ENCODE peak calls at places on chromosome 1, in six cellular contexts. Z, X, P, Y, L and D are unnamed samples.
A peak's percentile ranks its signal among the peaks of the same experiment; 100 is the strongest.

GRCh38 chr1:115067460-115067859 is 21.8 kb downstream of the TSPAN2 start:
- DNase-seq in Z (no peak), X (no peak), P (peak; percentile 82), Y (no peak), L (no peak), D (no peak)

GRCh38 chr1:66262233-66262632 is 271.7 kb upstream of the SGIP1 start:
- DNase-seq in Z (no peak), X (peak; percentile 82), P (peak; percentile 77), Y (no peak), L (no peak), D (no peak)

GRCh38 chr1:52059326-52059725 is 3.2 kb downstream of the BTF3L4 start:
- DNase-seq in Z (no peak), X (no peak), P (peak; percentile 72), Y (no peak), L (no peak), D (no peak)

GRCh38 chr1:59994302-59995198 is 68.0 kb upstream of the CYP2J2 start:
- DNase-seq in Z (no peak), X (peak; percentile 27), P (peak; percentile 46), Y (no peak), L (no peak), D (no peak)

GRCh38 chr1:101567582-101568189 is 330.9 kb downstream of the S1PR1 start:
- DNase-seq in Z (peak; percentile 10), X (no peak), P (peak; percentile 51), Y (no peak), L (no peak), D (no peak)

GRCh38 chr1:218587890-218588289 is 242.8 kb downstream of the TGFB2 start:
- DNase-seq in Z (no peak), X (no peak), P (no peak), Y (no peak), L (no peak), D (no peak)

GRCh38 chr1:6918286-6918907 is 133.1 kb downstream of the CAMTA1 start:
- DNase-seq in Z (no peak), X (no peak), P (peak; percentile 54), Y (peak; percentile 83), L (peak; percentile 67), D (no peak)

GRCh38 chr1:1425753-1426495 is 4.8 kb upstream of the ANKRD65 start:
- DNase-seq in Z (no peak), X (no peak), P (peak; percentile 6), Y (peak; percentile 68), L (no peak), D (no peak)

GRCh38 chr1:22646359-22646758 is 2.9 kb downstream of the C1QC start:
- DNase-seq in Z (no peak), X (no peak), P (no peak), Y (no peak), L (no peak), D (no peak)

GRCh38 chr1:12057382-12057781 is 5.7 kb upstream of the TNFRSF8 start:
- DNase-seq in Z (no peak), X (no peak), P (no peak), Y (no peak), L (no peak), D (no peak)

GRCh38 chr1:204194771-204195170 is 1.5 kb downstream of the KISS1 start:
- DNase-seq in Z (no peak), X (no peak), P (no peak), Y (no peak), L (no peak), D (no peak)

GRCh38 chr1:20678599-20678998 is 17.4 kb upstream of the DDOST start:
- DNase-seq in Z (no peak), X (no peak), P (no peak), Y (no peak), L (no peak), D (no peak)

GRCh38 chr1:67732750-67733151 is 47.8 kb downstream of the GADD45A start:
- DNase-seq in Z (no peak), X (no peak), P (no peak), Y (no peak), L (no peak), D (no peak)

GRCh38 chr1:82838066-82838465 is 1037.3 kb downstream of the ADGRL2 start:
- DNase-seq in Z (no peak), X (peak; percentile 6), P (peak; percentile 3), Y (no peak), L (no peak), D (no peak)

GRCh38 chr1:175072131-175072941 is 4.7 kb downstream of the TNN start:
- DNase-seq in Z (peak; percentile 40), X (peak; percentile 71), P (peak; percentile 58), Y (no peak), L (no peak), D (no peak)

GRCh38 chr1:168737446-168737845 is 8.4 kb upstream of the DPT start:
- DNase-seq in Z (no peak), X (no peak), P (no peak), Y (no peak), L (no peak), D (no peak)

GRCh38 chr1:117933769-117934168 is 4.2 kb downstream of the WDR3 start:
- DNase-seq in Z (no peak), X (no peak), P (no peak), Y (no peak), L (no peak), D (no peak)

GRCh38 chr1:236534164-236534651 is 10.4 kb downstream of the LGALS8 start:
- DNase-seq in Z (no peak), X (no peak), P (peak; percentile 68), Y (no peak), L (no peak), D (no peak)

GRCh38 chr1:230992100-230992774 is 13.3 kb downstream of the ARV1 start:
- DNase-seq in Z (no peak), X (no peak), P (no peak), Y (no peak), L (no peak), D (no peak)

GRCh38 chr1:161958425-161958824 is 65.2 kb downstream of the OLFML2B start:
- DNase-seq in Z (no peak), X (no peak), P (peak; percentile 19), Y (no peak), L (no peak), D (no peak)

GRCh38 chr1:18953656-18954259 is 2.7 kb downstream of the IFFO2 start:
- DNase-seq in Z (peak; percentile 40), X (no peak), P (no peak), Y (no peak), L (no peak), D (no peak)

GRCh38 chr1:55916480-55916879 is 662.9 kb downstream of the PLPP3 start:
- DNase-seq in Z (no peak), X (peak; percentile 29), P (peak; percentile 46), Y (no peak), L (no peak), D (no peak)

GRCh38 chr1:80054129-80054528 is 1047.6 kb upstream of the ADGRL4 start:
- DNase-seq in Z (no peak), X (peak; percentile 82), P (no peak), Y (no peak), L (no peak), D (no peak)

GRCh38 chr1:39288735-39289465 is 84.4 kb downstream of the MACF1 start:
- DNase-seq in Z (no peak), X (no peak), P (no peak), Y (no peak), L (no peak), D (no peak)

GRCh38 chr1:224116131-224116530 is 2.2 kb downstream of the FBXO28 start:
- DNase-seq in Z (no peak), X (no peak), P (peak; percentile 54), Y (no peak), L (no peak), D (no peak)

GRCh38 chr1:216054593-216054992 is 368.7 kb downstream of the USH2A start:
- DNase-seq in Z (no peak), X (no peak), P (no peak), Y (no peak), L (no peak), D (no peak)

GRCh38 chr1:94327001-94327685 is 89.8 kb upstream of the ARHGAP29 start:
- DNase-seq in Z (peak; percentile 37), X (no peak), P (peak; percentile 31), Y (no peak), L (no peak), D (peak; percentile 39)

GRCh38 chr1:16644179-16645043 is 22.3 kb downstream of the RNU1-3 start:
- DNase-seq in Z (peak; percentile 99), X (peak; percentile 96), P (peak; percentile 100), Y (peak; percentile 100), L (peak; percentile 99), D (peak; percentile 99)

GRCh38 chr1:35506960-35507901 is 50.0 kb downstream of the KIAA0319L start:
- DNase-seq in Z (no peak), X (no peak), P (no peak), Y (no peak), L (no peak), D (no peak)

GRCh38 chr1:168092566-168093355 is 44.0 kb downstream of the GPR161 start:
- DNase-seq in Z (no peak), X (no peak), P (no peak), Y (no peak), L (no peak), D (no peak)

GRCh38 chr1:43270421-43271095 is 775 bp downstream of the TMEM125 start:
- DNase-seq in Z (peak; percentile 91), X (no peak), P (peak; percentile 32), Y (peak; percentile 86), L (peak; percentile 85), D (peak; percentile 16)

GRCh38 chr1:80066060-80066459 is 1059.5 kb upstream of the ADGRL4 start:
- DNase-seq in Z (no peak), X (no peak), P (peak; percentile 16), Y (no peak), L (no peak), D (no peak)

GRCh38 chr1:192476802-192477298 is 98.7 kb upstream of the RGS1 start:
- DNase-seq in Z (peak; percentile 14), X (no peak), P (peak; percentile 15), Y (no peak), L (no peak), D (no peak)

GRCh38 chr1:25810341-25811299 is 9.1 kb upstream of the MTFR1L start:
- DNase-seq in Z (peak; percentile 68), X (no peak), P (peak; percentile 85), Y (peak; percentile 92), L (peak; percentile 77), D (peak; percentile 79)